ENCODE peak calls at places on chromosomes 16 and 17, in nine cellular contexts. P, S, Y, Z, E, O, I, V and D are unnamed samples.

GRCh38 chr17:17797119-17797809 is 39.5 kb downstream of the SREBF1 start:
- DNase-seq in P (no peak), S (no peak), Y (no peak), Z (no peak), E (no peak), O (no peak), I (no peak), V (no peak), D (no peak)

GRCh38 chr16:87416826-87417471 is 24.8 kb downstream of the MAP1LC3B start:
- DNase-seq in P (no peak), S (no peak), Y (peak), Z (no peak), E (peak), O (peak), I (no peak), V (peak), D (peak)

GRCh38 chr16:83826146-83826913 is 18.6 kb downstream of the HSBP1 start:
- DNase-seq in P (peak), S (peak), Y (peak), Z (peak), E (peak), O (peak), I (peak), V (peak), D (peak)

GRCh38 chr16:84143784-84144199 is 1.2 kb downstream of the HSDL1 start:
- DNase-seq in P (no peak), S (no peak), Y (no peak), Z (no peak), E (no peak), O (no peak), I (no peak), V (no peak), D (no peak)

GRCh38 chr16:610513-611381 is 20.0 kb upstream of the WFIKKN1 start:
- DNase-seq in P (peak), S (no peak), Y (peak), Z (no peak), E (no peak), O (peak), I (peak), V (peak), D (no peak)

GRCh38 chr16:2288701-2289100 is 20.8 kb upstream of the RNPS1 start:
- DNase-seq in P (no peak), S (no peak), Y (no peak), Z (no peak), E (no peak), O (no peak), I (no peak), V (no peak), D (no peak)

GRCh38 chr17:8005951-8006730 is 3.7 kb downstream of the GUCY2D start:
- DNase-seq in P (no peak), S (no peak), Y (no peak), Z (no peak), E (no peak), O (no peak), I (no peak), V (no peak), D (no peak)

GRCh38 chr16:11666108-11667055 is 1.9 kb upstream of the SNN start:
- DNase-seq in P (no peak), S (no peak), Y (no peak), Z (no peak), E (no peak), O (no peak), I (no peak), V (no peak), D (no peak)

GRCh38 chr17:44122825-44123355 is 551 bp downstream of the HDAC5 start:
- DNase-seq in P (no peak), S (no peak), Y (no peak), Z (no peak), E (no peak), O (no peak), I (no peak), V (no peak), D (no peak)

GRCh38 chr16:13866073-13866472 is 53.9 kb upstream of the ERCC4 start:
- DNase-seq in P (peak), S (peak), Y (peak), Z (no peak), E (peak), O (peak), I (peak), V (peak), D (peak)

GRCh38 chr16:522320-523096 is 5.0 kb upstream of the CAPN15 start:
- DNase-seq in P (no peak), S (no peak), Y (no peak), Z (no peak), E (no peak), O (no peak), I (no peak), V (no peak), D (no peak)

GRCh38 chr16:31347445-31347844 is 7.5 kb upstream of the ITGAX start:
- DNase-seq in P (no peak), S (no peak), Y (no peak), Z (no peak), E (no peak), O (no peak), I (no peak), V (no peak), D (no peak)

GRCh38 chr16:68247400-68247799 is 2.2 kb downstream of the PLA2G15 start:
- DNase-seq in P (no peak), S (no peak), Y (no peak), Z (no peak), E (no peak), O (peak), I (no peak), V (no peak), D (no peak)

GRCh38 chr16:82761236-82761635 is 134.5 kb downstream of the CDH13 start:
- DNase-seq in P (no peak), S (no peak), Y (peak), Z (no peak), E (no peak), O (peak), I (no peak), V (no peak), D (peak)

GRCh38 chr16:54177052-54177856 is 109.3 kb downstream of the IRX3 start:
- DNase-seq in P (no peak), S (no peak), Y (no peak), Z (no peak), E (no peak), O (no peak), I (no peak), V (no peak), D (no peak)

GRCh38 chr17:4469552-4469951 is 29.1 kb upstream of the SPNS2 start:
- DNase-seq in P (no peak), S (no peak), Y (no peak), Z (no peak), E (no peak), O (no peak), I (no peak), V (no peak), D (no peak)

GRCh38 chr17:17739388-17740066 is 58.3 kb downstream of the RAI1 start:
- DNase-seq in P (no peak), S (no peak), Y (no peak), Z (no peak), E (peak), O (no peak), I (no peak), V (peak), D (peak)

GRCh38 chr16:56369202-56369601 is 56.1 kb downstream of the AMFR start:
- DNase-seq in P (no peak), S (no peak), Y (no peak), Z (no peak), E (no peak), O (peak), I (no peak), V (no peak), D (no peak)

GRCh38 chr16:5020551-5020950 is 13.2 kb downstream of the NAGPA start:
- DNase-seq in P (no peak), S (no peak), Y (no peak), Z (no peak), E (no peak), O (no peak), I (no peak), V (no peak), D (no peak)

GRCh38 chr16:83561876-83562275 is 245.9 kb upstream of the HSBP1 start:
- DNase-seq in P (no peak), S (no peak), Y (no peak), Z (peak), E (peak), O (no peak), I (no peak), V (no peak), D (no peak)

GRCh38 chr16:27455700-27456099 is 53.7 kb downstream of the IL21R start:
- DNase-seq in P (no peak), S (no peak), Y (no peak), Z (no peak), E (no peak), O (no peak), I (no peak), V (no peak), D (peak)

GRCh38 chr16:86380045-86380444 is 130.3 kb upstream of the FOXF1 start:
- DNase-seq in P (no peak), S (no peak), Y (no peak), Z (no peak), E (no peak), O (no peak), I (no peak), V (no peak), D (no peak)

GRCh38 chr17:63066158-63066808 is 100.2 kb downstream of the TANC2 start:
- DNase-seq in P (no peak), S (no peak), Y (no peak), Z (no peak), E (no peak), O (no peak), I (no peak), V (no peak), D (no peak)

GRCh38 chr17:37494401-37494831 is 4.7 kb downstream of the DUSP14 start:
- DNase-seq in P (no peak), S (no peak), Y (no peak), Z (no peak), E (no peak), O (no peak), I (no peak), V (no peak), D (no peak)

GRCh38 chr17:12987120-12987519 is 30.7 kb downstream of the ELAC2 start:
- DNase-seq in P (no peak), S (no peak), Y (no peak), Z (no peak), E (no peak), O (no peak), I (no peak), V (no peak), D (no peak)

GRCh38 chr17:52106638-52107261 is 51.8 kb downstream of the CA10 start:
- DNase-seq in P (peak), S (peak), Y (peak), Z (peak), E (peak), O (peak), I (peak), V (peak), D (no peak)

GRCh38 chr17:67421869-67422273 is 44.8 kb downstream of the PITPNC1 start:
- DNase-seq in P (peak), S (no peak), Y (no peak), Z (no peak), E (peak), O (peak), I (no peak), V (no peak), D (no peak)

GRCh38 chr16:67967956-67968439 is 439 bp downstream of the SLC12A4 start:
- DNase-seq in P (no peak), S (peak), Y (no peak), Z (peak), E (peak), O (peak), I (peak), V (peak), D (peak)